ENCODE peak calls at places on chromosomes 13 and 19, in four cellular contexts. W is HCT116, C is HepG2, N is K562. X is an unnamed sample.

GRCh38 chr13:25401958-25402357 is 30.2 kb downstream of the ATP8A2 start:
- DNase-seq in C (no peak), N (no peak), W (no peak), X (no peak)

GRCh38 chr13:48625396-48626076 is 28.2 kb upstream of the CYSLTR2 start:
- DNase-seq in C (no peak), N (no peak), W (no peak), X (no peak)

GRCh38 chr13:73738626-73739025 is 395.6 kb downstream of the KLF12 start:
- DNase-seq in N (no peak), C (no peak), W (no peak), X (no peak)

GRCh38 chr19:5403968-5404640 is 51.1 kb upstream of the ZNRF4 start:
- DNase-seq in C (peak; percentile 63), W (peak; percentile 54), N (peak; percentile 83), X (no peak)

GRCh38 chr19:1205114-1206062 is at the start of gene STK11:
- DNase-seq in W (peak; percentile 89), N (peak; percentile 98), C (peak; percentile 91), X (peak; percentile 99)

GRCh38 chr13:110361365-110361911 is 54.4 kb downstream of the COL4A2 start:
- DNase-seq in W (no peak), N (no peak), C (no peak), X (no peak)

GRCh38 chr13:21541271-21541670 is 62.7 kb downstream of the MICU2 start:
- DNase-seq in C (peak; percentile 39), W (no peak), N (no peak), X (no peak)

GRCh38 chr13:41311607-41312500 is 787 bp downstream of the NAA16 start:
- DNase-seq in W (no peak), N (no peak), C (peak; percentile 7), X (peak; percentile 62)

GRCh38 chr13:79295906-79296564 is 110.0 kb downstream of the RBM26 start:
- DNase-seq in N (no peak), W (no peak), C (no peak), X (no peak)

GRCh38 chr13:110109910-110110309 is 197.0 kb downstream of the COL4A1 start:
- DNase-seq in C (no peak), N (no peak), W (no peak), X (no peak)

GRCh38 chr19:55042688-55043087 is 4.6 kb upstream of the GP6 start:
- DNase-seq in W (no peak), C (no peak), N (no peak), X (no peak)

GRCh38 chr13:75803175-75803611 is 167.1 kb downstream of the LMO7 start:
- DNase-seq in W (no peak), N (no peak), C (no peak), X (no peak)

GRCh38 chr19:46731007-46731501 is 14.1 kb upstream of the PRKD2 start:
- DNase-seq in N (peak; percentile 71), W (no peak), C (no peak), X (no peak)

GRCh38 chr19:15191982-15192381 is 8.8 kb downstream of the NOTCH3 start:
- DNase-seq in C (no peak), N (no peak), W (no peak), X (no peak)

GRCh38 chr13:76894401-76895110 is 8.4 kb upstream of the KCTD12 start:
- DNase-seq in N (no peak), C (no peak), W (no peak), X (no peak)

GRCh38 chr19:45250832-45251451 is at the start of gene MARK4:
- DNase-seq in C (no peak), W (peak; percentile 16), N (peak; percentile 96), X (peak; percentile 99)
- TF ChIP-seq ELF1 in C (no peak), W (no peak), N (no peak), X (no peak)

GRCh38 chr19:40685563-40685962 is 4.9 kb downstream of the NUMBL start:
- DNase-seq in C (no peak), N (no peak), W (no peak), X (no peak)
- H3K4me2 ChIP-seq in C (no peak overlapping the region), N (no peak overlapping the region), W (no peak overlapping the region), X (no peak overlapping the region)

GRCh38 chr13:112963641-112964040 is 5.4 kb upstream of the MCF2L start:
- DNase-seq in N (no peak), C (no peak), W (no peak), X (no peak)
- H4K20me1 ChIP-seq in N (no peaks in the 10 kb centered on the region), C (no peaks in the 10 kb centered on the region), W (no peaks in the 10 kb centered on the region), X (no peaks in the 10 kb centered on the region)

GRCh38 chr19:49667473-49667872 is 1.7 kb downstream of the BCL2L12 start:
- DNase-seq in W (no peak), N (no peak), C (no peak), X (no peak)

GRCh38 chr19:49664171-49665070 is 1.2 kb downstream of the IRF3 start:
- DNase-seq in N (peak; percentile 85), W (peak; percentile 94), C (peak; percentile 80), X (peak; percentile 95)

GRCh38 chr19:49665301-49666119 is at the start of the genes BCL2L12 and IRF3:
- DNase-seq in W (peak; percentile 88), N (peak; percentile 85), C (peak; percentile 92), X (peak; percentile 95)

GRCh38 chr19:49663224-49663623 is 2.4 kb downstream of the IRF3 start:
- DNase-seq in W (no peak), C (no peak), N (no peak), X (no peak)

GRCh38 chr19:49666120-49666444 is 349 bp downstream of the BCL2L12 start:
- DNase-seq in N (no peak), W (no peak), C (no peak), X (no peak)
- TF ChIP-seq ELF1 in N (no peak), W (no peak), C (no peak), X (no peak)

GRCh38 chr13:50646070-50646469 is 197.4 kb downstream of the DLEU7 start:
- DNase-seq in W (no peak), C (no peak), N (no peak), X (no peak)
- H3K4me2 ChIP-seq in W (no peak overlapping the region), C (no peak overlapping the region), N (no peak overlapping the region), X (peak overlapping the region; percentile 22)

DNA sequence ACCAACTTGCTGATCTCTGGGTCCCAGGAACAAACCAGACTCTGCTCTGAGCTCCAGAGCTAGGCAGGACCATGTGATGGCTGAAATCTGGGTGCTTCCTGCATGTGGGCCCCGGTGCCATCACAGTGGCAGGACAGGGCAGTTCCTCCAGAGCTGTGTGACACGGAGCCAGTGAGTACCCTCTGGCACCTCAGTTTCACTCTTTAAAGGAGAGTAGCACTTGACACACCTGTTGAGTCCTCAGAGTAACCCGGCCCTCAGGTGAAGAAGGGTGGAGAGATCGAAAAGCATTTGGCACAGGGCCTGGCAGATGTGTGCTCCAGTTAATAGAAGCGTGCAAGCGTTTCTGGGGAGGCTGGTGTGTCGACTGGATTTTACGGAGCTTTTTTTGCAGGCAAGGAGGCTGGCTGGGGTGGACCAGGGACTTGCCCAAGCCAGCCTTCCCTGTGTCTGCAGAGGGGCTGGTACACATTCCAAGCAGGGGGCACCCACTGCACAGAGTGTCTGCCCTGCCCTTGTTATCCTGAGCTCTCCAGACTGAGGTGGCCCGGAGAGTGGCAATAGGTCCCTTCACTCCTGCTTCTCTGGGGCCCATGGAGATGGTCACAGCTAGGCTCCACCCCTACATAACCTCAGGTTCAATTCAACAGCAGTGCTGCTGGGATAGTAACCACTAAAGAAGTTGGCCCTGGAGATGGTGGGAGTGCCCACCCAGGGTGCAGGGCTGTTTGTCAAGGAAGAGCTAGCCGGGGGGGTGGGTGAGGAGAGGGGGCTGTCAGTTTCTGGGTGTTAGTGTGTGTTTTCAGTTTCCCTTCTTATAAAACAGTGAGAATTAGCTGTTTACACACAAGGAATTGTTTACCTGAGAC is 8.3 kb downstream of the RPS19 start:
- DNase-seq in N (no peak), C (no peak), W (no peak), X (no peak)
- H4K20me1 ChIP-seq in N (peaks cover 59% of the 10 kb centered on the region), C (peaks cover 88% of the 10 kb centered on the region), W (peaks cover 56% of the 10 kb centered on the region), X (peaks cover 100% of the 10 kb centered on the region)

GRCh38 chr13:101972191-101972590 is 429.7 kb downstream of the FGF14 start:
- DNase-seq in W (no peak), C (no peak), N (no peak), X (no peak)
- TF ChIP-seq ELF1 in W (no peak), C (no peak), N (no peak), X (no peak)

GRCh38 chr13:101303512-101303911 is 112.8 kb downstream of the NALCN start:
- DNase-seq in N (no peak), C (no peak), W (no peak), X (peak; percentile 9)
- H3K4me2 ChIP-seq in N (no peak overlapping the region), C (no peak overlapping the region), W (no peak overlapping the region), X (no peak overlapping the region)

DNA sequence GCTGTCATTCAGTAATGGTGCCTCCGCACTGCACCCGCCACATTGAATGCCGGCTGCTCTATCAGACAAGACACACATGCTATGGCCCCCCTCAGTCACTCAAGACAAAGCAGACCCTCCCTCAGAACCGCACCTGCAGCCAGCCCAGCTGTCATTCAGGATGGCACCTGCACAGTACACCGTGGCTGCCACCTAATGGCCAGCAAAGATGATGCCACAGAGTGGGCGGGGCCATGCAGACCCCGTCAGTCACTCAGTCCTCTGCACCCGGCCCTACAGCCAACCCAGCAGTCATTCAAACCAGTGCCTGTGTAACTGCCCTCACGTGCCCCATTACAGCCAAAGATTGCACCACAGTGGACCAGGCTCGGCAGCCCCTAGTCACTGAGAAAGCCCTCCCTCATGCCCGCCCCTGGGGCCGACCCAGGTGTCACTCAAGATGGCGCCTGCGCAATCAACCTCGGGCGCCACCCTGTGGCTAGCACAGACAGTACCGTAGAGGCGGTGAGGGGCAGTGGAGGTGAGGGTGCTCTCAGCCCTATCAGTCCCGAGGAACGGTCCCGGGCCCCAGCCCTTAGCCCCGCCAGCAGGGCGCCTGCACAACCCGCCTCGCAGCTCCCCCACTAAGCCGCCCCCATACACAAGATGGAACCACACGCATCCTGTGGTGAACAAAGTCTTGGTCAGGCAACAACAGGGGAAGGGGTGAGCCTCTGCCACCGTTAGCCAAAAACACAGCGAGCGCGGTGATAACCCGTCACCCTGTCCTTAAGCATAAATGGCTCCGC is 2.4 kb downstream of the PEG3 start:
- DNase-seq in N (no peak), C (peak; percentile 67), W (no peak), X (peak; percentile 64)
- H4K20me1 ChIP-seq in N (no peaks in the 10 kb centered on the region), C (peaks cover 68% of the 10 kb centered on the region), W (no peaks in the 10 kb centered on the region), X (no peaks in the 10 kb centered on the region)